ENCODE peak calls at places on chromosome 7, in seven cellular contexts. N is astrocyte of the spinal cord; F is NCI-H345; J is prostate gland; E is small intestine; T is stimulated activated CD8-positive, alpha-beta memory T cell treated with anti-CD3 and anti-CD28 coated beads, Interleukin-4, amount 100 ng/mL, for 1 hour; G is activated gamma-delta T cell treated with anti-CD3 and anti-CD28 coated beads, Interleukin-2, amount 50 U/mL, for 16 hours. A is an unnamed sample.

GRCh38 chr7:129052441-129052840 is 2.5 kb downstream of the TNPO3 start:
- DNase-seq in E (no peak), F (no peak), N (no peak), G (no peak), T (no peak), J (no peak), A (no peak)

GRCh38 chr7:95794917-95795515 is 22.7 kb downstream of the DYNC1I1 start:
- DNase-seq in E (peak; percentile 47), J (no peak), N (peak; percentile 13), T (no peak), G (no peak), F (no peak), A (peak; percentile 49)

GRCh38 chr7:55240418-55241142 is 124.6 kb upstream of the LANCL2 start:
- DNase-seq in T (no peak), G (no peak), N (no peak), F (peak; percentile 30), J (no peak), E (no peak), A (no peak)

GRCh38 chr7:124032369-124033092 is at the start of gene TMEM229A:
- DNase-seq in N (peak; percentile 49), E (peak; percentile 50), F (peak; percentile 71), T (no peak), J (peak; percentile 8), G (no peak), A (peak; percentile 5)

GRCh38 chr7:151830121-151830815 is 46.6 kb downstream of the PRKAG2 start:
- DNase-seq in F (no peak), E (no peak), G (no peak), J (no peak), T (no peak), N (no peak), A (no peak)

GRCh38 chr7:95389516-95389915 is 6.7 kb downstream of the PON3 start:
- DNase-seq in E (no peak), F (no peak), N (no peak), G (no peak), J (no peak), T (no peak), A (no peak)

GRCh38 chr7:728602-729001 is 1.5 kb upstream of the PRKAR1B start:
- DNase-seq in G (no peak), N (no peak), J (no peak), E (no peak), T (no peak), F (no peak), A (no peak)

GRCh38 chr7:6530626-6531491 is 20.4 kb downstream of the GRID2IP start:
- DNase-seq in J (no peak), T (peak; percentile 59), N (no peak), G (peak; percentile 49), F (no peak), E (peak; percentile 10), A (no peak)

GRCh38 chr7:131879424-131879823 is 323.0 kb upstream of the PODXL start:
- DNase-seq in E (no peak), N (no peak), J (no peak), G (no peak), T (no peak), F (no peak), A (no peak)

GRCh38 chr7:107599262-107599661 is 19.2 kb downstream of the BCAP29 start:
- DNase-seq in G (no peak), F (no peak), N (no peak), E (no peak), T (no peak), J (no peak), A (no peak)

GRCh38 chr7:28483112-28483511 is 70.8 kb downstream of the CREB5 start:
- DNase-seq in J (no peak), N (peak; percentile 41), E (no peak), G (no peak), F (no peak), T (no peak), A (peak; percentile 21)

GRCh38 chr7:23713285-23714235 is 3.5 kb downstream of the STK31 start:
- DNase-seq in N (peak; percentile 86), J (no peak), T (no peak), E (no peak), G (no peak), F (no peak), A (peak; percentile 89)

GRCh38 chr7:144786522-144786921 is 49.3 kb downstream of the TPK1 start:
- DNase-seq in E (peak; percentile 22), F (no peak), G (no peak), N (no peak), J (no peak), T (no peak), A (no peak)

GRCh38 chr7:116786791-116787443 is 75.5 kb upstream of the CAPZA2 start:
- DNase-seq in E (peak; percentile 70), T (no peak), G (no peak), N (peak; percentile 55), F (no peak), J (no peak), A (peak; percentile 81)

GRCh38 chr7:50544992-50545391 is 20.2 kb downstream of the DDC start:
- DNase-seq in J (no peak), G (no peak), F (peak; percentile 61), T (no peak), E (no peak), N (no peak), A (no peak)

GRCh38 chr7:69825031-69825681 is 226.9 kb downstream of the AUTS2 start:
- DNase-seq in G (no peak), E (no peak), J (no peak), T (no peak), F (no peak), N (no peak), A (no peak)

GRCh38 chr7:665251-665650 is 61.2 kb upstream of the DNAAF5 start:
- DNase-seq in J (no peak), G (no peak), E (no peak), F (no peak), N (peak; percentile 69), T (no peak), A (no peak)

GRCh38 chr7:25432807-25433206 is 204.5 kb upstream of the NPVF start:
- DNase-seq in N (no peak), T (no peak), J (no peak), G (no peak), F (no peak), E (no peak), A (no peak)

GRCh38 chr7:128863433-128863989 is 855 bp downstream of the ATP6V1F start:
- DNase-seq in E (peak; percentile 65), T (no peak), J (peak; percentile 33), N (peak; percentile 69), F (peak; percentile 36), G (peak; percentile 17), A (peak; percentile 89)

GRCh38 chr7:43076189-43076605 is 36.2 kb upstream of the HECW1 start:
- DNase-seq in F (no peak), N (no peak), G (no peak), T (no peak), E (no peak), J (no peak), A (peak; percentile 13)

GRCh38 chr7:35253680-35254495 is at the start of gene TBX20:
- DNase-seq in T (no peak), G (no peak), N (peak; percentile 22), F (no peak), J (no peak), E (peak; percentile 39), A (no peak)

GRCh38 chr7:26950854-26951253 is 86.5 kb upstream of the SKAP2 start:
- DNase-seq in E (no peak), G (no peak), J (no peak), N (no peak), F (no peak), T (no peak), A (no peak)

GRCh38 chr7:107857541-107857912 is 33.5 kb upstream of the DLD start:
- DNase-seq in G (no peak), T (no peak), J (no peak), N (peak; percentile 78), F (no peak), E (no peak), A (peak; percentile 29)

GRCh38 chr7:131040467-131040932 is 287.2 kb upstream of the MKLN1 start:
- DNase-seq in F (peak; percentile 68), G (no peak), E (peak; percentile 80), N (peak; percentile 72), T (no peak), J (peak; percentile 68), A (peak; percentile 79)

GRCh38 chr7:151168022-151168786 is 710 bp upstream of the GBX1 start:
- DNase-seq in F (peak; percentile 19), N (no peak), E (peak; percentile 25), T (no peak), J (no peak), G (peak; percentile 40), A (no peak)

A was measured in LHCN-M2.